ENCODE peak calls at places on chromosome 18, in six cellular contexts. Y, H, L, K, S and T are unnamed samples.

GRCh38 chr18:44884446-44884845 is 203.8 kb downstream of the SETBP1 start:
- DNase-seq in L (no peak), H (no peak), K (no peak), S (no peak), Y (no peak), T (no peak)

GRCh38 chr18:45355944-45356520 is 259.2 kb upstream of the SLC14A2 start:
- DNase-seq in K (no peak), L (no peak), H (peak; percentile 34), S (no peak), Y (no peak), T (no peak)

GRCh38 chr18:21194871-21195771 is 46.9 kb upstream of the GREB1L start:
- DNase-seq in Y (no peak), L (no peak), K (peak; percentile 42), S (peak; percentile 60), H (peak; percentile 42), T (peak; percentile 58)

GRCh38 chr18:13379930-13380665 is 161.5 kb downstream of the LDLRAD4 start:
- DNase-seq in H (no peak), K (no peak), Y (no peak), L (no peak), S (no peak), T (no peak)

GRCh38 chr18:13613591-13614317 is 112.6 kb downstream of the FAM210A start:
- DNase-seq in S (no peak), H (no peak), L (no peak), Y (no peak), K (no peak), T (no peak)

GRCh38 chr18:4908239-4908638 is 288.8 kb downstream of the AKAIN1 start:
- DNase-seq in L (no peak), H (no peak), Y (no peak), K (no peak), S (no peak), T (no peak)

GRCh38 chr18:29083545-29083944 is 906.6 kb upstream of the CDH2 start:
- DNase-seq in S (no peak), H (peak; percentile 45), L (no peak), K (no peak), Y (no peak), T (peak; percentile 2)

GRCh38 chr18:78138993-78139496 is 840.6 kb upstream of the SALL3 start:
- DNase-seq in Y (peak; percentile 51), S (no peak), K (peak; percentile 12), H (peak; percentile 84), L (peak; percentile 69), T (no peak)

GRCh38 chr18:79952457-79952995 is 1.1 kb upstream of the SLC66A2 start:
- DNase-seq in S (no peak), H (no peak), L (no peak), Y (no peak), K (no peak), T (no peak)

GRCh38 chr18:8329186-8329771 is 280.0 kb upstream of the RAB12 start:
- DNase-seq in S (peak; percentile 48), H (no peak), Y (no peak), L (no peak), K (no peak), T (peak; percentile 86)

GRCh38 chr18:44895176-44895798 is 214.6 kb downstream of the SETBP1 start:
- DNase-seq in K (no peak), S (peak; percentile 65), H (peak; percentile 69), L (no peak), Y (no peak), T (peak; percentile 45)

GRCh38 chr18:70371085-70371735 is 82.4 kb downstream of the SOCS6 start:
- DNase-seq in S (no peak), L (no peak), H (no peak), K (no peak), Y (no peak), T (no peak)

GRCh38 chr18:52409732-52410131 is 69.7 kb downstream of the DCC start:
- DNase-seq in Y (no peak), K (no peak), S (no peak), L (peak; percentile 31), H (peak; percentile 49), T (no peak)

GRCh38 chr18:79983253-79983652 is 5.1 kb downstream of the TXNL4A start:
- DNase-seq in Y (no peak), H (no peak), K (no peak), L (no peak), S (no peak), T (no peak)

GRCh38 chr18:59631583-59632181 is 65.5 kb downstream of the CCBE1 start:
- DNase-seq in Y (no peak), H (peak; percentile 53), L (peak; percentile 52), K (peak; percentile 49), S (peak; percentile 30), T (peak; percentile 58)

GRCh38 chr18:2906522-2907458 is 60.0 kb downstream of the EMILIN2 start:
- DNase-seq in Y (no peak), S (peak; percentile 49), H (peak; percentile 47), K (no peak), L (peak; percentile 46), T (no peak)

GRCh38 chr18:54774971-54775665 is 53.2 kb upstream of the RAB27B start:
- DNase-seq in S (no peak), L (no peak), H (no peak), K (no peak), Y (no peak), T (peak; percentile 10)

GRCh38 chr18:24019641-24020331 is 5.2 kb downstream of the TTC39C start:
- DNase-seq in K (no peak), H (no peak), Y (no peak), S (no peak), L (no peak), T (no peak)

GRCh38 chr18:53567935-53568574 is 656.4 kb downstream of the MBD2 start:
- DNase-seq in L (no peak), K (peak; percentile 26), Y (no peak), H (peak; percentile 73), S (peak; percentile 38), T (peak; percentile 13)

GRCh38 chr18:79866889-79867574 is 69.3 kb downstream of the KCNG2 start:
- DNase-seq in H (no peak), Y (no peak), K (no peak), L (no peak), S (no peak), T (peak; percentile 29)

GRCh38 chr18:37334494-37335125 is 231.0 kb downstream of the CELF4 start:
- DNase-seq in Y (no peak), K (peak; percentile 49), S (no peak), L (no peak), H (peak; percentile 31), T (peak; percentile 46)

GRCh38 chr18:8706545-8706980 is 1.2 kb downstream of the MTCL1 start:
- DNase-seq in H (no peak), K (no peak), S (no peak), Y (no peak), L (no peak), T (peak; percentile 16)

GRCh38 chr18:74748809-74749208 is 151.1 kb downstream of the ZNF407 start:
- DNase-seq in L (no peak), Y (no peak), S (no peak), K (no peak), H (peak; percentile 7), T (no peak)

GRCh38 chr18:50802133-50802532 is 17.7 kb downstream of the MRO start:
- DNase-seq in Y (no peak), H (no peak), L (no peak), K (no peak), S (no peak), T (no peak)

GRCh38 chr18:3297025-3297984 is 35.4 kb downstream of the MYL12B start:
- DNase-seq in L (peak; percentile 97), K (peak; percentile 78), S (peak; percentile 90), H (peak; percentile 99), Y (peak; percentile 96), T (peak; percentile 86)

GRCh38 chr18:8990276-8991031 is 112.0 kb upstream of the NDUFV2 start:
- DNase-seq in K (no peak), L (no peak), Y (no peak), S (no peak), H (no peak), T (no peak)

GRCh38 chr18:77093584-77093983 is 39.0 kb downstream of the MBP start:
- DNase-seq in K (no peak), L (no peak), S (no peak), H (no peak), Y (no peak), T (no peak)
- H3K4me1 ChIP-seq in K (peaks cover 5% of the 10 kb centered on the region), L (peaks cover 5% of the 10 kb centered on the region), S (peaks cover 39% of the 10 kb centered on the region), H (peaks cover 22% of the 10 kb centered on the region), Y (peaks cover 7% of the 10 kb centered on the region), T (peaks cover 13% of the 10 kb centered on the region)

GRCh38 chr18:48949051-48949605 is 1.6 kb downstream of the SMAD7 start:
- DNase-seq in Y (no peak), S (peak; percentile 64), K (no peak), H (no peak), L (no peak), T (no peak)
- H3K18ac ChIP-seq in Y (peak overlapping the region; percentile 44), S (peak overlapping the region; percentile 99), K (peak overlapping the region; percentile 67), H (peak overlapping the region; percentile 100), L (no peak overlapping the region), T (peak overlapping the region; percentile 69)

GRCh38 chr18:43793910-43794309 is 516.6 kb upstream of the SYT4 start:
- DNase-seq in S (no peak), Y (no peak), H (no peak), K (no peak), L (no peak), T (no peak)
- H2BK15ac ChIP-seq in S (no peak overlapping the region), Y (no peak overlapping the region), H (no peak overlapping the region), K (no peak overlapping the region), L (no peak overlapping the region), T (no peak overlapping the region)

DNA sequence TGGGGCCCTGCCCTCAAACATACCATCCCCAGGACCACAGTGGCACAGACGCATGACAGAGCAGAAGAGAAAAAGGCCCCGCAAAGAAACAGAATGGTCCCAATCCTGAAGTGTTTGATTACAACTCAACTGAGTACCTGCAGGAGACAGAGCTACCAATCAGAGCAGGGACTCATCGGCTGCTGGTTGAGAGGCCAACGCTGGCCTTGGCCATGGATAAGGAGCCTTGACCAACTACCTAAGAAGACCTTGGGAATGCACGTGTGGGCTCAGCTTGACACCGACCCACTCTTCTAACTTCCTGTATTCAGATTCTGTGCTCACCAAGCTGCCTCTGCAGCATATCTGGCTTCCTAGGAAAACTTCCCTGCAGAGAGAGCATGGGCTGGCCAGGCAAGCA is 135.6 kb downstream of the BCL2 start:
- DNase-seq in Y (no peak), L (no peak), S (no peak), H (no peak), K (no peak), T (no peak)
- H3K4me1 ChIP-seq in Y (no peaks in the 10 kb centered on the region), L (peaks cover 2% of the 10 kb centered on the region), S (peaks cover 5% of the 10 kb centered on the region), H (no peaks in the 10 kb centered on the region), K (peaks cover 12% of the 10 kb centered on the region), T (no peaks in the 10 kb centered on the region)